ENCODE peak calls at places on chromosome 14, in seven cellular contexts. One of them, this sample, is unnamed.

GRCh38 chr14:92737206-92737605 is 11.2 kb downstream of the LGMN start:
- DNase-seq in AG09309: no peak
- DNase-seq in RWPE2: no peak
- DNase-seq in ascending aorta: no peak
- DNase-seq in left lung: no peak
- DNase-seq in neural progenitor cell: no peak
- DNase-seq in transverse colon: no peak
- DNase-seq in this sample: no peak

GRCh38 chr14:68076451-68076850 is 256.9 kb downstream of the RAD51B start:
- DNase-seq in AG09309: no peak
- DNase-seq in RWPE2: no peak
- DNase-seq in ascending aorta: no peak
- DNase-seq in left lung: no peak
- DNase-seq in neural progenitor cell: no peak
- DNase-seq in transverse colon: no peak
- DNase-seq in this sample: no peak

GRCh38 chr14:105737504-105738246 is 211.3 kb downstream of the TMEM121 start:
- DNase-seq in AG09309: no peak
- DNase-seq in RWPE2: peak; percentile 49
- DNase-seq in ascending aorta: no peak
- DNase-seq in left lung: no peak
- DNase-seq in neural progenitor cell: no peak
- DNase-seq in transverse colon: no peak
- DNase-seq in this sample: no peak

GRCh38 chr14:98935921-98936320 is 336.1 kb downstream of the BCL11B start:
- DNase-seq in AG09309: no peak
- DNase-seq in RWPE2: peak; percentile 31
- DNase-seq in ascending aorta: no peak
- DNase-seq in left lung: no peak
- DNase-seq in neural progenitor cell: no peak
- DNase-seq in transverse colon: no peak
- DNase-seq in this sample: no peak

GRCh38 chr14:92728781-92729364 is 19.6 kb downstream of the LGMN start:
- DNase-seq in AG09309: no peak
- DNase-seq in RWPE2: peak; percentile 93
- DNase-seq in ascending aorta: no peak
- DNase-seq in left lung: peak; percentile 65
- DNase-seq in neural progenitor cell: no peak
- DNase-seq in transverse colon: no peak
- DNase-seq in this sample: peak; percentile 62

GRCh38 chr14:58626441-58626840 is 11.3 kb upstream of the DACT1 start:
- DNase-seq in AG09309: peak; percentile 46
- DNase-seq in RWPE2: no peak
- DNase-seq in ascending aorta: no peak
- DNase-seq in left lung: no peak
- DNase-seq in neural progenitor cell: no peak
- DNase-seq in transverse colon: no peak
- DNase-seq in this sample: no peak

GRCh38 chr14:87628129-87628528 is 364.9 kb downstream of the GALC start:
- DNase-seq in AG09309: no peak
- DNase-seq in RWPE2: no peak
- DNase-seq in ascending aorta: peak; percentile 71
- DNase-seq in left lung: peak; percentile 35
- DNase-seq in neural progenitor cell: peak; percentile 90
- DNase-seq in transverse colon: no peak
- DNase-seq in this sample: no peak

GRCh38 chr14:70098257-70098809 is 90.4 kb downstream of the SLC8A3 start:
- DNase-seq in AG09309: no peak
- DNase-seq in RWPE2: no peak
- DNase-seq in ascending aorta: no peak
- DNase-seq in left lung: no peak
- DNase-seq in neural progenitor cell: no peak
- DNase-seq in transverse colon: no peak
- DNase-seq in this sample: no peak

GRCh38 chr14:68734231-68734732 is 58.6 kb downstream of the ZFP36L1 start:
- DNase-seq in AG09309: no peak
- DNase-seq in RWPE2: no peak
- DNase-seq in ascending aorta: no peak
- DNase-seq in left lung: no peak
- DNase-seq in neural progenitor cell: no peak
- DNase-seq in transverse colon: no peak
- DNase-seq in this sample: peak; percentile 53

GRCh38 chr14:89012272-89013097 is 188.0 kb downstream of the TTC8 start:
- DNase-seq in AG09309: no peak
- DNase-seq in RWPE2: no peak
- DNase-seq in ascending aorta: no peak
- DNase-seq in left lung: no peak
- DNase-seq in neural progenitor cell: no peak
- DNase-seq in transverse colon: peak; percentile 25
- DNase-seq in this sample: no peak

GRCh38 chr14:93749081-93749430 is 39.2 kb downstream of the PRIMA1 start:
- DNase-seq in AG09309: no peak
- DNase-seq in RWPE2: no peak
- DNase-seq in ascending aorta: no peak
- DNase-seq in left lung: no peak
- DNase-seq in neural progenitor cell: no peak
- DNase-seq in transverse colon: no peak
- DNase-seq in this sample: no peak

GRCh38 chr14:26605602-26606001 is 7.8 kb upstream of the NOVA1 start:
- DNase-seq in AG09309: no peak
- DNase-seq in RWPE2: no peak
- DNase-seq in ascending aorta: no peak
- DNase-seq in left lung: no peak
- DNase-seq in neural progenitor cell: peak; percentile 58
- DNase-seq in transverse colon: no peak
- DNase-seq in this sample: no peak

GRCh38 chr14:60214003-60214402 is 35.0 kb upstream of the PPM1A start:
- DNase-seq in AG09309: no peak
- DNase-seq in RWPE2: no peak
- DNase-seq in ascending aorta: no peak
- DNase-seq in left lung: no peak
- DNase-seq in neural progenitor cell: no peak
- DNase-seq in transverse colon: no peak
- DNase-seq in this sample: no peak

GRCh38 chr14:100552524-100553125 is 34.6 kb downstream of the BEGAIN start:
- DNase-seq in AG09309: no peak
- DNase-seq in RWPE2: no peak
- DNase-seq in ascending aorta: no peak
- DNase-seq in left lung: no peak
- DNase-seq in neural progenitor cell: no peak
- DNase-seq in transverse colon: no peak
- DNase-seq in this sample: no peak

GRCh38 chr14:100556076-100556475 is 31.1 kb downstream of the BEGAIN start:
- DNase-seq in AG09309: no peak
- DNase-seq in RWPE2: no peak
- DNase-seq in ascending aorta: no peak
- DNase-seq in left lung: no peak
- DNase-seq in neural progenitor cell: no peak
- DNase-seq in transverse colon: no peak
- DNase-seq in this sample: no peak

GRCh38 chr14:100554696-100555320 is 32.4 kb downstream of the BEGAIN start:
- DNase-seq in AG09309: no peak
- DNase-seq in RWPE2: no peak
- DNase-seq in ascending aorta: no peak
- DNase-seq in left lung: no peak
- DNase-seq in neural progenitor cell: no peak
- DNase-seq in transverse colon: no peak
- DNase-seq in this sample: no peak

GRCh38 chr14:100555436-100556067 is 31.7 kb downstream of the BEGAIN start:
- DNase-seq in AG09309: no peak
- DNase-seq in RWPE2: no peak
- DNase-seq in ascending aorta: no peak
- DNase-seq in left lung: no peak
- DNase-seq in neural progenitor cell: no peak
- DNase-seq in transverse colon: no peak
- DNase-seq in this sample: no peak

DNA sequence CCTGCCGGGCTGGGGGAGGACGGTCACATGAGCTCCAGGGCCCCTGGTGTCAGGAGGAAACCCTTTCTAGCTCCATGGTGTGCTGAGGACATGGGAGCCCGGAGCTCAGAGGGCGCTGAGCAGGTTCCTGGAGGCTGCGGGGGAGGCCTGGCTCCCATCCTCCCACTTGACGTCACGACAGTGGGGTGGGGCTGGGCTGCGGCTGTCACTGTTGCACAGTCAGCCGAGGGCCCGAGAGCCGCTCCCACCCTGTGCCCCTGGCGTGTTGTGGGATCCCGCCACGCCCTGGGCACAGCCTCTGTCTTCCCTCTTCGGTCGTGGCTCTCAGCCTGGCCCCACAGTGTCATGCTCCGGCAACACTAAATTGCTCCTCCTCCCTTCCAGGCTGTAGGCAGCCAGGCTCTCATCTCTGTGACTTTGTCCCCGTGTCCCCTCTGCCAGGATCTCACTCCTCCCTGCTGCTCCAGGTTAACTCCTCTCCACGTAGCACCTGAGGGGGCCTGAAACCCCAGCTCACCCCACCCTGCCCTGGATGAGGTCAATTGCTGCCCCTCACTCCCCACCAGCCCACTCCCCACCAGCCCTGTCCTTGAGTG is 33.0 kb downstream of the BEGAIN start:
- DNase-seq in AG09309: no peak
- DNase-seq in RWPE2: no peak
- DNase-seq in ascending aorta: no peak
- DNase-seq in left lung: no peak
- DNase-seq in neural progenitor cell: no peak
- DNase-seq in transverse colon: peak; percentile 88
- DNase-seq in this sample: no peak
- TF ChIP-seq CTCF in AG09309: no peak
- TF ChIP-seq CTCF in RWPE2: no peak
- TF ChIP-seq CTCF in ascending aorta: no peak
- TF ChIP-seq CTCF in left lung: no peak
- TF ChIP-seq CTCF in neural progenitor cell: no peak
- TF ChIP-seq CTCF in transverse colon: no peak
- TF ChIP-seq CTCF in this sample: no peak

DNA sequence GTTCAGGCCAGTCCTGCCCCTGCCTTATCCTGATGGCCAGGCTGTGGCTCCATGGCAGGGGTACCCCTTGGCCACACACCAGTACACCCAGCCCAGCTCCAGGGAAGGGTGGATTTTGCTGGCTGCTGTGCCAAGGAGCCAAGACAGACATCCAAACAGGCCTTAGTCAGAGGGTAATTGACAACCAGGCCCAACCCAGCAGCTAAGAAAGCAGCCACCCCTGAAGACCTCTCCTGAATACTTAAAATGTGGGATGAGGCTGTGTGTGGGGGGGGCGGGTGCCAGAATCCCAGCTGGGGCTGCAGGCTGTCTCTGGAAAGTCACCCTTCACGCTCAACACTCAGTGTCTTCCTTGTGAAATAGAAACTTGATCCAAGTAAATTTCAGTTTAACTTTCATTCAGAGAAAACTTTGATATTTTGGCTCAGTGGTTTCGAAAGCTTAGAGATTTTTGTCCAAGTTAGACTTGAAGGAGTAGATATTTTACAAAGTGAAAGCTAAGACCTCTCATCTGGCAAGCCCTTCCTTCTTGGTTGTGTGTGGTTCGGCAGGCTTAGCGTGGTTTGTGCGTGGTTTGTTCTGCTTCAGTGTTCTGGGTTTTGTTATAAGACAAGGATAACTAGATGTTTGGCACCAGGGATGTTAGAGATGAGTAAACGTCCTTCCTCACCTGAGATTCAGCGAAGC is 5.1 kb downstream of the PAPLN start:
- DNase-seq in AG09309: no peak
- DNase-seq in RWPE2: peak; percentile 11
- DNase-seq in ascending aorta: no peak
- DNase-seq in left lung: no peak
- DNase-seq in neural progenitor cell: no peak
- DNase-seq in transverse colon: no peak
- DNase-seq in this sample: peak; percentile 43
- H3K4me3 ChIP-seq in AG09309: no peak overlapping the region
- H3K4me3 ChIP-seq in RWPE2: no peak overlapping the region
- H3K4me3 ChIP-seq in ascending aorta: no peak overlapping the region
- H3K4me3 ChIP-seq in left lung: no peak overlapping the region
- H3K4me3 ChIP-seq in neural progenitor cell: no peak overlapping the region
- H3K4me3 ChIP-seq in transverse colon: no peak overlapping the region
- H3K4me3 ChIP-seq in this sample: peak overlapping the region; percentile 14

GRCh38 chr14:102602421-102603292 is 10.2 kb downstream of the RCOR1 start:
- DNase-seq in AG09309: no peak
- DNase-seq in RWPE2: no peak
- DNase-seq in ascending aorta: no peak
- DNase-seq in left lung: no peak
- DNase-seq in neural progenitor cell: no peak
- DNase-seq in transverse colon: no peak
- DNase-seq in this sample: no peak

GRCh38 chr14:102605026-102605425 is 12.6 kb downstream of the RCOR1 start:
- DNase-seq in AG09309: no peak
- DNase-seq in RWPE2: no peak
- DNase-seq in ascending aorta: no peak
- DNase-seq in left lung: no peak
- DNase-seq in neural progenitor cell: no peak
- DNase-seq in transverse colon: no peak
- DNase-seq in this sample: no peak

GRCh38 chr14:102606296-102606695 is 13.8 kb downstream of the RCOR1 start:
- DNase-seq in AG09309: no peak
- DNase-seq in RWPE2: no peak
- DNase-seq in ascending aorta: no peak
- DNase-seq in left lung: no peak
- DNase-seq in neural progenitor cell: no peak
- DNase-seq in transverse colon: no peak
- DNase-seq in this sample: peak; percentile 82

GRCh38 chr14:102603293-102603907 is 11.0 kb downstream of the RCOR1 start:
- DNase-seq in AG09309: no peak
- DNase-seq in RWPE2: no peak
- DNase-seq in ascending aorta: no peak
- DNase-seq in left lung: no peak
- DNase-seq in neural progenitor cell: no peak
- DNase-seq in transverse colon: no peak
- DNase-seq in this sample: no peak

GRCh38 chr14:102604183-102604582 is 11.7 kb downstream of the RCOR1 start:
- DNase-seq in AG09309: no peak
- DNase-seq in RWPE2: no peak
- DNase-seq in ascending aorta: no peak
- DNase-seq in left lung: no peak
- DNase-seq in neural progenitor cell: no peak
- DNase-seq in transverse colon: no peak
- DNase-seq in this sample: no peak
- TF ChIP-seq CTCF in AG09309: no peak
- TF ChIP-seq CTCF in RWPE2: no peak
- TF ChIP-seq CTCF in ascending aorta: no peak
- TF ChIP-seq CTCF in left lung: no peak
- TF ChIP-seq CTCF in neural progenitor cell: no peak
- TF ChIP-seq CTCF in transverse colon: no peak
- TF ChIP-seq CTCF in this sample: no peak

DNA sequence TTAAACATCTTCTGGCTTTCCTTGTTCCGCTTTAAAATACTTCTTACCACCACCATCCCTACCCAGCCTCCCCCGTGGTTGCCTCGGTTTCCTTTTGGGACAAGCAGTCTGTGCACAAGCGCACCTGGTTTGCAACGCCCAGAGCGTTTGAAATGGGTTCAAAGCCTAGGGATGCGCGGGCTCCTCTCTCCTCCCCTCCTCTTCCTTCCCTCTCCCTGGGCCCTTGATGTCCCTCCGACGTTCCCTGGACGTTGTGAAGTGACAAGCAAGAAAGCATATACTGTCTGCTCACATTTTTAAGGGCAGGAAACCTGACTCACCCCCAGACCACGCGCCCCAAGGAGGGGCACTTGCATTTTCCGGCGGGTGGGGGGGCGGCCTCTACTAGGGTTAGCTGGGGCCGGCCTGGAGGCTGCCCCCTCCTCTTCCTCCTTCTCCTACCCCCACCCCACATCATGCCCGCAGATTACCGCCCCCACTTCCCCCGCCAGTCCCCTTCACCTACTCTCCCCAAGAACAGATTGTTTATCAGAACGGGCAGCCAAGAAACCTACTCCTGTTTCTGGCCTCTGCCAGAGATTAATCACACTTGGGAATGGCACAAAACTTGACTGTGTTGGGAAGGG is 9.5 kb upstream of the IRF2BPL start:
- DNase-seq in AG09309: no peak
- DNase-seq in RWPE2: no peak
- DNase-seq in ascending aorta: peak; percentile 78
- DNase-seq in left lung: no peak
- DNase-seq in neural progenitor cell: no peak
- DNase-seq in transverse colon: peak; percentile 37
- DNase-seq in this sample: no peak
- H3K4me3 ChIP-seq in AG09309: no peak overlapping the region
- H3K4me3 ChIP-seq in RWPE2: no peak overlapping the region
- H3K4me3 ChIP-seq in ascending aorta: peak overlapping the region; percentile 3
- H3K4me3 ChIP-seq in left lung: no peak overlapping the region
- H3K4me3 ChIP-seq in neural progenitor cell: no peak overlapping the region
- H3K4me3 ChIP-seq in transverse colon: no peak overlapping the region
- H3K4me3 ChIP-seq in this sample: no peak overlapping the region

This sample was measured in GM12864.